ENCODE peak calls at places on chromosomes 3 and 15, in eight cellular contexts. One of them, this sample, is unnamed.
A peak's percentile ranks its signal among the peaks of the same experiment; 100 is the strongest.

GRCh38 chr3:41251593-41251992 is 52.3 kb downstream of the CTNNB1 start:
- DNase-seq in pons: no peak
- DNase-seq in HT1080: no peak
- DNase-seq in iris pigment epithelial cell: no peak
- DNase-seq in brain microvascular endothelial cell: no peak
- DNase-seq in COR-L47: no peak
- DNase-seq in iPS DF 19.7: no peak
- DNase-seq in stimulated activated CD8-positive, alpha-beta memory T cell treated with anti-CD3 and anti-CD28 coated beads, Interleukin-7, amount 100 ng/mL, for 4 hours: no peak
- DNase-seq in this sample: no peak

GRCh38 chr3:49132437-49133225 is at the start of gene LAMB2:
- DNase-seq in pons: peak; percentile 32
- DNase-seq in HT1080: peak; percentile 81
- DNase-seq in iris pigment epithelial cell: peak; percentile 72
- DNase-seq in brain microvascular endothelial cell: peak; percentile 67
- DNase-seq in COR-L47: no peak
- DNase-seq in iPS DF 19.7: peak; percentile 50
- DNase-seq in stimulated activated CD8-positive, alpha-beta memory T cell treated with anti-CD3 and anti-CD28 coated beads, Interleukin-7, amount 100 ng/mL, for 4 hours: no peak
- DNase-seq in this sample: peak; percentile 84

GRCh38 chr3:181936774-181937173 is 225.0 kb downstream of the SOX2 start:
- DNase-seq in pons: no peak
- DNase-seq in HT1080: no peak
- DNase-seq in iris pigment epithelial cell: no peak
- DNase-seq in brain microvascular endothelial cell: no peak
- DNase-seq in COR-L47: no peak
- DNase-seq in iPS DF 19.7: no peak
- DNase-seq in stimulated activated CD8-positive, alpha-beta memory T cell treated with anti-CD3 and anti-CD28 coated beads, Interleukin-7, amount 100 ng/mL, for 4 hours: no peak
- DNase-seq in this sample: no peak

GRCh38 chr3:139113766-139114165 is 69.1 kb upstream of the PRR23C start:
- DNase-seq in pons: no peak
- DNase-seq in HT1080: no peak
- DNase-seq in iris pigment epithelial cell: no peak
- DNase-seq in brain microvascular endothelial cell: no peak
- DNase-seq in COR-L47: no peak
- DNase-seq in iPS DF 19.7: no peak
- DNase-seq in stimulated activated CD8-positive, alpha-beta memory T cell treated with anti-CD3 and anti-CD28 coated beads, Interleukin-7, amount 100 ng/mL, for 4 hours: no peak
- DNase-seq in this sample: no peak

GRCh38 chr3:141237701-141238521 is 6.3 kb downstream of the PXYLP1 start:
- DNase-seq in pons: peak; percentile 15
- DNase-seq in HT1080: peak; percentile 51
- DNase-seq in iris pigment epithelial cell: no peak
- DNase-seq in brain microvascular endothelial cell: no peak
- DNase-seq in COR-L47: peak; percentile 85
- DNase-seq in iPS DF 19.7: no peak
- DNase-seq in stimulated activated CD8-positive, alpha-beta memory T cell treated with anti-CD3 and anti-CD28 coated beads, Interleukin-7, amount 100 ng/mL, for 4 hours: no peak
- DNase-seq in this sample: no peak

GRCh38 chr15:39254181-39254580 is 326.7 kb upstream of the THBS1 start:
- DNase-seq in pons: no peak
- DNase-seq in HT1080: no peak
- DNase-seq in iris pigment epithelial cell: no peak
- DNase-seq in brain microvascular endothelial cell: no peak
- DNase-seq in COR-L47: no peak
- DNase-seq in iPS DF 19.7: no peak
- DNase-seq in stimulated activated CD8-positive, alpha-beta memory T cell treated with anti-CD3 and anti-CD28 coated beads, Interleukin-7, amount 100 ng/mL, for 4 hours: no peak
- DNase-seq in this sample: no peak

GRCh38 chr3:94234177-94234788 is 171.4 kb downstream of the NSUN3 start:
- DNase-seq in pons: peak; percentile 46
- DNase-seq in HT1080: peak; percentile 41
- DNase-seq in iris pigment epithelial cell: peak; percentile 54
- DNase-seq in brain microvascular endothelial cell: peak; percentile 62
- DNase-seq in COR-L47: peak; percentile 12
- DNase-seq in iPS DF 19.7: no peak
- DNase-seq in stimulated activated CD8-positive, alpha-beta memory T cell treated with anti-CD3 and anti-CD28 coated beads, Interleukin-7, amount 100 ng/mL, for 4 hours: no peak
- DNase-seq in this sample: peak; percentile 62

GRCh38 chr3:72953325-72953956 is 43.2 kb upstream of the PPP4R2 start:
- DNase-seq in pons: no peak
- DNase-seq in HT1080: peak; percentile 16
- DNase-seq in iris pigment epithelial cell: peak; percentile 66
- DNase-seq in brain microvascular endothelial cell: no peak
- DNase-seq in COR-L47: no peak
- DNase-seq in iPS DF 19.7: no peak
- DNase-seq in stimulated activated CD8-positive, alpha-beta memory T cell treated with anti-CD3 and anti-CD28 coated beads, Interleukin-7, amount 100 ng/mL, for 4 hours: no peak
- DNase-seq in this sample: no peak

GRCh38 chr3:32481791-32482631 is 20.6 kb downstream of the CMTM6 start:
- DNase-seq in pons: no peak
- DNase-seq in HT1080: no peak
- DNase-seq in iris pigment epithelial cell: no peak
- DNase-seq in brain microvascular endothelial cell: no peak
- DNase-seq in COR-L47: no peak
- DNase-seq in iPS DF 19.7: no peak
- DNase-seq in stimulated activated CD8-positive, alpha-beta memory T cell treated with anti-CD3 and anti-CD28 coated beads, Interleukin-7, amount 100 ng/mL, for 4 hours: no peak
- DNase-seq in this sample: no peak

This sample was measured in ELR.